ENCODE peak calls at places on chromosomes 12 and 14, in nine cellular contexts. T, N, B, L, G, H, K, X and D are unnamed samples.

GRCh38 chr14:73870525-73871235 is 16.0 kb upstream of the ZNF410 start:
- DNase-seq in T (no peak), N (no peak), B (no peak), L (no peak), G (no peak), H (no peak), K (no peak), X (no peak), D (no peak)

GRCh38 chr14:50831704-50832130 is 755 bp upstream of the NIN start:
- DNase-seq in T (no peak), N (no peak), B (no peak), L (no peak), G (no peak), H (no peak), K (no peak), X (no peak), D (no peak)

GRCh38 chr12:62767946-62768345 is 167.0 kb downstream of the PPM1H start:
- DNase-seq in T (no peak), N (no peak), B (no peak), L (no peak), G (no peak), H (no peak), K (no peak), X (no peak), D (no peak)

GRCh38 chr12:50597200-50598195 is 92.7 kb downstream of the DIP2B start:
- DNase-seq in T (no peak), N (peak; percentile 18), B (peak; percentile 71), L (peak; percentile 33), G (no peak), H (peak; percentile 89), K (peak; percentile 77), X (no peak), D (no peak)

GRCh38 chr14:69865701-69866365 is 13.4 kb upstream of the SMOC1 start:
- DNase-seq in T (no peak), N (no peak), B (no peak), L (no peak), G (no peak), H (no peak), K (no peak), X (no peak), D (no peak)

GRCh38 chr14:57060276-57060956 is 208.3 kb downstream of the EXOC5 start:
- DNase-seq in T (no peak), N (no peak), B (no peak), L (no peak), G (no peak), H (no peak), K (no peak), X (no peak), D (no peak)

GRCh38 chr14:23436327-23437141 is 1.1 kb upstream of the MYH7 start:
- DNase-seq in T (no peak), N (no peak), B (no peak), L (no peak), G (no peak), H (no peak), K (no peak), X (peak; percentile 30), D (no peak)

GRCh38 chr12:75585309-75585708 is 73.9 kb upstream of the KRR1 start:
- DNase-seq in T (no peak), N (peak; percentile 54), B (peak; percentile 79), L (peak; percentile 14), G (no peak), H (peak; percentile 83), K (peak; percentile 85), X (no peak), D (no peak)

GRCh38 chr14:22780105-22780679 is 13.7 kb downstream of the OXA1L start:
- DNase-seq in T (no peak), N (no peak), B (no peak), L (no peak), G (no peak), H (peak; percentile 4), K (peak; percentile 24), X (no peak), D (no peak)

GRCh38 chr14:96086574-96087077 is 47.5 kb downstream of the C14orf132 start:
- DNase-seq in T (no peak), N (no peak), B (peak; percentile 38), L (no peak), G (no peak), H (peak; percentile 66), K (no peak), X (no peak), D (no peak)

GRCh38 chr14:70698288-70698687 is 56.6 kb downstream of the TTC9 start:
- DNase-seq in T (no peak), N (no peak), B (peak; percentile 35), L (peak; percentile 71), G (peak; percentile 44), H (peak; percentile 48), K (peak; percentile 50), X (no peak), D (no peak)

GRCh38 chr14:32259368-32260013 is 56.4 kb upstream of the RNU6-8 start:
- DNase-seq in T (no peak), N (no peak), B (peak; percentile 58), L (no peak), G (no peak), H (peak; percentile 77), K (peak; percentile 55), X (no peak), D (no peak)

GRCh38 chr12:45989277-45989856 is 1.0 kb downstream of the SCAF11 start:
- DNase-seq in T (peak; percentile 55), N (peak; percentile 4), B (no peak), L (no peak), G (no peak), H (peak; percentile 27), K (peak; percentile 38), X (no peak), D (no peak)

GRCh38 chr12:95326450-95326849 is 108.8 kb downstream of the VEZT start:
- DNase-seq in T (no peak), N (no peak), B (peak; percentile 56), L (no peak), G (no peak), H (peak; percentile 73), K (peak; percentile 83), X (no peak), D (no peak)

GRCh38 chr14:66371776-66372175 is 114.4 kb upstream of the CCDC196 start:
- DNase-seq in T (no peak), N (no peak), B (no peak), L (no peak), G (no peak), H (no peak), K (no peak), X (no peak), D (no peak)

GRCh38 chr14:76495983-76496382 is 120.0 kb downstream of the ESRRB start:
- DNase-seq in T (no peak), N (no peak), B (no peak), L (no peak), G (no peak), H (no peak), K (no peak), X (no peak), D (no peak)

GRCh38 chr14:76985021-76985420 is 43.5 kb downstream of the IRF2BPL start:
- DNase-seq in T (no peak), N (peak; percentile 57), B (no peak), L (no peak), G (no peak), H (no peak), K (peak; percentile 30), X (no peak), D (no peak)

GRCh38 chr14:98913967-98914620 is 357.9 kb downstream of the BCL11B start:
- DNase-seq in T (no peak), N (no peak), B (no peak), L (no peak), G (no peak), H (no peak), K (no peak), X (no peak), D (no peak)

GRCh38 chr14:103931422-103931821 is 3.2 kb downstream of the TDRD9 start:
- DNase-seq in T (no peak), N (no peak), B (no peak), L (no peak), G (no peak), H (no peak), K (no peak), X (no peak), D (no peak)

GRCh38 chr12:122201381-122201780 is 2.1 kb upstream of the B3GNT4 start:
- DNase-seq in T (no peak), N (no peak), B (no peak), L (no peak), G (no peak), H (no peak), K (no peak), X (no peak), D (no peak)

GRCh38 chr12:26226629-26227375 is 31.4 kb downstream of the SSPN start:
- DNase-seq in T (no peak), N (no peak), B (peak; percentile 42), L (peak; percentile 0), G (peak; percentile 60), H (peak; percentile 39), K (no peak), X (peak; percentile 60), D (no peak)

GRCh38 chr12:124545508-124546418 is 21.6 kb downstream of the NCOR2 start:
- DNase-seq in T (peak; percentile 11), N (peak; percentile 64), B (peak; percentile 52), L (no peak), G (no peak), H (peak; percentile 88), K (peak; percentile 65), X (no peak), D (peak; percentile 50)